ENCODE peak calls at places on chromosomes 7 and 10, in four cellular contexts. Y, G, Q and U are unnamed samples.

GRCh38 chr10:29687411-29688160 is 52.8 kb upstream of the SVIL start:
- DNase-seq in Y (no peak), G (no peak), Q (no peak), U (no peak)

GRCh38 chr7:23467731-23468720 is 2.3 kb downstream of the IGF2BP3 start:
- DNase-seq in Y (peak; percentile 14), G (peak; percentile 69), Q (no peak), U (peak; percentile 83)

GRCh38 chr7:156475179-156475578 is 165.4 kb upstream of the RNF32 start:
- DNase-seq in Y (no peak), G (no peak), Q (no peak), U (peak; percentile 53)

GRCh38 chr7:139619367-139619657 is 95.8 kb downstream of the CLEC2L start:
- DNase-seq in Y (peak; percentile 86), G (no peak), Q (no peak), U (peak; percentile 16)

GRCh38 chr7:115477193-115477651 is 553.3 kb downstream of the TFEC start:
- DNase-seq in Y (peak; percentile 37), G (no peak), Q (no peak), U (peak; percentile 74)

GRCh38 chr10:116985611-116986010 is 19.4 kb downstream of the SHTN1 start:
- DNase-seq in Y (no peak), G (no peak), Q (no peak), U (no peak)

GRCh38 chr10:31490858-31491504 is 172.0 kb downstream of the ZEB1 start:
- DNase-seq in Y (no peak), G (peak; percentile 3), Q (no peak), U (peak; percentile 52)

GRCh38 chr10:103612462-103613365 is 119.2 kb downstream of the NEURL1 start:
- DNase-seq in Y (peak; percentile 90), G (no peak), Q (no peak), U (no peak)

GRCh38 chr10:118237930-118238329 is 104.2 kb downstream of the FAM204A start:
- DNase-seq in Y (no peak), G (no peak), Q (no peak), U (no peak)

GRCh38 chr7:105971867-105972266 is 8.8 kb downstream of the CDHR3 start:
- DNase-seq in Y (no peak), G (no peak), Q (no peak), U (no peak)

GRCh38 chr7:138186951-138187351 is 110.7 kb downstream of the AKR1D1 start:
- DNase-seq in Y (no peak), G (no peak), Q (no peak), U (peak; percentile 77)

GRCh38 chr10:12412671-12413368 is 63.5 kb downstream of the CAMK1D start:
- DNase-seq in Y (no peak), G (no peak), Q (no peak), U (no peak)

GRCh38 chr10:44974628-44975431 is 3.8 kb downstream of the DEPP1 start:
- DNase-seq in Y (peak; percentile 93), G (no peak), Q (peak; percentile 55), U (peak; percentile 87)

GRCh38 chr7:118877187-118877586 is 652.7 kb downstream of the ANKRD7 start:
- DNase-seq in Y (no peak), G (no peak), Q (no peak), U (no peak)

GRCh38 chr10:117223413-117224035 is 17.4 kb upstream of the SLC18A2 start:
- DNase-seq in Y (no peak), G (no peak), Q (no peak), U (no peak)

GRCh38 chr10:49419005-49419404 is 23.1 kb upstream of the DRGX start:
- DNase-seq in Y (no peak), G (no peak), Q (no peak), U (peak; percentile 96)

GRCh38 chr10:22333667-22334282 is 11.5 kb upstream of the SPAG6 start:
- DNase-seq in Y (no peak), G (no peak), Q (no peak), U (no peak)

GRCh38 chr7:128322040-128322643 is 21.6 kb downstream of the RBM28 start:
- DNase-seq in Y (peak; percentile 71), G (no peak), Q (no peak), U (no peak)

GRCh38 chr7:124764847-124765400 is 668 bp downstream of the GPR37 start:
- DNase-seq in Y (peak; percentile 28), G (peak; percentile 40), Q (no peak), U (peak; percentile 70)

GRCh38 chr7:1987084-1987535 is 245.6 kb downstream of the MAD1L1 start:
- DNase-seq in Y (no peak), G (no peak), Q (no peak), U (no peak)

GRCh38 chr7:23696916-23697441 is 13.0 kb upstream of the STK31 start:
- DNase-seq in Y (peak; percentile 64), G (no peak), Q (peak; percentile 29), U (peak; percentile 80)